ENCODE peak calls at places on chromosomes 6 and 20, in nine cellular contexts. K, L, O, N, J, D, Y, B and A are unnamed samples.

GRCh38 chr20:20535051-20535450 is 167.1 kb downstream of the INSM1 start:
- DNase-seq in K (no peak), L (no peak), O (no peak), N (no peak), J (no peak), D (no peak), Y (no peak), B (no peak), A (no peak)

GRCh38 chr6:96809119-96809518 is 28.2 kb downstream of the GPR63 start:
- DNase-seq in K (no peak), L (no peak), O (no peak), N (no peak), J (no peak), D (no peak), Y (no peak), B (no peak), A (no peak)

GRCh38 chr20:23180451-23180921 is 94.4 kb upstream of the CD93 start:
- DNase-seq in K (peak; percentile 69), L (no peak), O (no peak), N (no peak), J (no peak), D (no peak), Y (no peak), B (peak; percentile 84), A (no peak)

GRCh38 chr20:8464368-8464767 is 332.3 kb downstream of the PLCB1 start:
- DNase-seq in K (no peak), L (no peak), O (no peak), N (no peak), J (no peak), D (no peak), Y (no peak), B (no peak), A (no peak)

GRCh38 chr6:89509719-89510339 is 76.9 kb downstream of the ANKRD6 start:
- DNase-seq in K (no peak), L (no peak), O (no peak), N (peak; percentile 22), J (no peak), D (peak; percentile 56), Y (no peak), B (no peak), A (no peak)

GRCh38 chr20:17857639-17858449 is 110.8 kb downstream of the SNX5 start:
- DNase-seq in K (no peak), L (no peak), O (no peak), N (no peak), J (no peak), D (no peak), Y (no peak), B (no peak), A (no peak)

GRCh38 chr6:28910901-28911680 is 12.7 kb downstream of the TRIM27 start:
- DNase-seq in K (no peak), L (no peak), O (no peak), N (no peak), J (no peak), D (no peak), Y (no peak), B (no peak), A (no peak)

GRCh38 chr20:14481863-14482262 is 144.5 kb upstream of the FLRT3 start:
- DNase-seq in K (no peak), L (no peak), O (no peak), N (no peak), J (no peak), D (no peak), Y (no peak), B (no peak), A (no peak)